ENCODE peak calls at places on chromosome 20, in seven cellular contexts. One of them, this sample, is unnamed.

GRCh38 chr20:62790075-62790474 is 6.2 kb upstream of the MRGBP start:
- DNase-seq in CD8-positive, alpha-beta memory T cell: no peak
- DNase-seq in epithelial cell of esophagus: no peak
- DNase-seq in activated naive CD4-positive, alpha-beta T cell treated with anti-CD3 and anti-CD28 coated beads, Interleukin-2, amount 50 U/mL, for 16 hours: no peak
- DNase-seq in naive thymus-derived CD8-positive, alpha-beta T cell: no peak
- DNase-seq in choroid plexus epithelial cell: no peak
- DNase-seq in iPS-NIHi11: no peak
- DNase-seq in this sample: no peak

GRCh38 chr20:44709380-44709779 is 5.8 kb upstream of the CCN5 start:
- DNase-seq in CD8-positive, alpha-beta memory T cell: no peak
- DNase-seq in epithelial cell of esophagus: no peak
- DNase-seq in activated naive CD4-positive, alpha-beta T cell treated with anti-CD3 and anti-CD28 coated beads, Interleukin-2, amount 50 U/mL, for 16 hours: no peak
- DNase-seq in naive thymus-derived CD8-positive, alpha-beta T cell: no peak
- DNase-seq in choroid plexus epithelial cell: no peak
- DNase-seq in iPS-NIHi11: no peak
- DNase-seq in this sample: no peak

GRCh38 chr20:4555188-4555893 is 166.4 kb upstream of the PRND start:
- DNase-seq in CD8-positive, alpha-beta memory T cell: no peak
- DNase-seq in epithelial cell of esophagus: peak; percentile 56
- DNase-seq in activated naive CD4-positive, alpha-beta T cell treated with anti-CD3 and anti-CD28 coated beads, Interleukin-2, amount 50 U/mL, for 16 hours: no peak
- DNase-seq in naive thymus-derived CD8-positive, alpha-beta T cell: no peak
- DNase-seq in choroid plexus epithelial cell: peak; percentile 54
- DNase-seq in iPS-NIHi11: no peak
- DNase-seq in this sample: no peak

GRCh38 chr20:12053348-12053747 is 135.7 kb downstream of the BTBD3 start:
- DNase-seq in CD8-positive, alpha-beta memory T cell: no peak
- DNase-seq in epithelial cell of esophagus: peak; percentile 62
- DNase-seq in activated naive CD4-positive, alpha-beta T cell treated with anti-CD3 and anti-CD28 coated beads, Interleukin-2, amount 50 U/mL, for 16 hours: no peak
- DNase-seq in naive thymus-derived CD8-positive, alpha-beta T cell: no peak
- DNase-seq in choroid plexus epithelial cell: peak; percentile 89
- DNase-seq in iPS-NIHi11: no peak
- DNase-seq in this sample: no peak

GRCh38 chr20:53677447-53678314 is 84.0 kb upstream of the ZNF217 start:
- DNase-seq in CD8-positive, alpha-beta memory T cell: peak; percentile 37
- DNase-seq in epithelial cell of esophagus: no peak
- DNase-seq in activated naive CD4-positive, alpha-beta T cell treated with anti-CD3 and anti-CD28 coated beads, Interleukin-2, amount 50 U/mL, for 16 hours: peak; percentile 23
- DNase-seq in naive thymus-derived CD8-positive, alpha-beta T cell: no peak
- DNase-seq in choroid plexus epithelial cell: peak; percentile 71
- DNase-seq in iPS-NIHi11: peak; percentile 33
- DNase-seq in this sample: no peak

GRCh38 chr20:59830107-59831023 is 103.1 kb downstream of the SYCP2 start:
- DNase-seq in CD8-positive, alpha-beta memory T cell: no peak
- DNase-seq in epithelial cell of esophagus: no peak
- DNase-seq in activated naive CD4-positive, alpha-beta T cell treated with anti-CD3 and anti-CD28 coated beads, Interleukin-2, amount 50 U/mL, for 16 hours: no peak
- DNase-seq in naive thymus-derived CD8-positive, alpha-beta T cell: no peak
- DNase-seq in choroid plexus epithelial cell: no peak
- DNase-seq in iPS-NIHi11: no peak
- DNase-seq in this sample: no peak

GRCh38 chr20:57323034-57323433 is 6.6 kb upstream of the SPO11 start:
- DNase-seq in CD8-positive, alpha-beta memory T cell: no peak
- DNase-seq in epithelial cell of esophagus: peak; percentile 81
- DNase-seq in activated naive CD4-positive, alpha-beta T cell treated with anti-CD3 and anti-CD28 coated beads, Interleukin-2, amount 50 U/mL, for 16 hours: no peak
- DNase-seq in naive thymus-derived CD8-positive, alpha-beta T cell: no peak
- DNase-seq in choroid plexus epithelial cell: peak; percentile 10
- DNase-seq in iPS-NIHi11: peak; percentile 69
- DNase-seq in this sample: peak; percentile 90

GRCh38 chr20:478010-478948 is 15.9 kb upstream of the TBC1D20 start:
- DNase-seq in CD8-positive, alpha-beta memory T cell: no peak
- DNase-seq in epithelial cell of esophagus: peak; percentile 15
- DNase-seq in activated naive CD4-positive, alpha-beta T cell treated with anti-CD3 and anti-CD28 coated beads, Interleukin-2, amount 50 U/mL, for 16 hours: no peak
- DNase-seq in naive thymus-derived CD8-positive, alpha-beta T cell: no peak
- DNase-seq in choroid plexus epithelial cell: peak; percentile 90
- DNase-seq in iPS-NIHi11: no peak
- DNase-seq in this sample: no peak

GRCh38 chr20:4670439-4670838 is 51.3 kb upstream of the PRND start:
- DNase-seq in CD8-positive, alpha-beta memory T cell: no peak
- DNase-seq in epithelial cell of esophagus: no peak
- DNase-seq in activated naive CD4-positive, alpha-beta T cell treated with anti-CD3 and anti-CD28 coated beads, Interleukin-2, amount 50 U/mL, for 16 hours: no peak
- DNase-seq in naive thymus-derived CD8-positive, alpha-beta T cell: no peak
- DNase-seq in choroid plexus epithelial cell: no peak
- DNase-seq in iPS-NIHi11: no peak
- DNase-seq in this sample: no peak

This sample was measured in D341Med.